ENCODE peak calls at places on chromosome 1, in ten cellular contexts. T, L, H, R, W, K, O, V, I and B are unnamed samples.

GRCh38 chr1:21966247-21967000 is 10.4 kb upstream of the CELA3B start:
- DNase-seq in T (no peak), L (no peak), H (peak), R (no peak), W (no peak), K (peak), O (no peak), V (no peak), I (no peak), B (no peak)

GRCh38 chr1:53590581-53591515 is 131.6 kb downstream of the DMRTB1 start:
- DNase-seq in T (no peak), L (no peak), H (no peak), R (no peak), W (no peak), K (peak), O (no peak), V (no peak), I (peak), B (no peak)

GRCh38 chr1:46530791-46531409 is 20.5 kb downstream of the KNCN start:
- DNase-seq in T (no peak), L (no peak), H (no peak), R (no peak), W (no peak), K (no peak), O (no peak), V (no peak), I (peak), B (no peak)

GRCh38 chr1:76503100-76503499 is 364.2 kb upstream of the ST6GALNAC5 start:
- DNase-seq in T (no peak), L (no peak), H (no peak), R (no peak), W (no peak), K (no peak), O (no peak), V (no peak), I (peak), B (no peak)

GRCh38 chr1:82388679-82389078 is 587.9 kb downstream of the ADGRL2 start:
- DNase-seq in T (no peak), L (no peak), H (no peak), R (no peak), W (no peak), K (peak), O (no peak), V (no peak), I (no peak), B (no peak)

GRCh38 chr1:50774759-50775351 is 185.2 kb downstream of the FAF1 start:
- DNase-seq in T (no peak), L (peak), H (peak), R (peak), W (no peak), K (peak), O (no peak), V (no peak), I (peak), B (peak)

GRCh38 chr1:200673952-200674823 is 4.5 kb upstream of the DDX59 start:
- DNase-seq in T (no peak), L (no peak), H (no peak), R (no peak), W (no peak), K (peak), O (no peak), V (no peak), I (no peak), B (no peak)

GRCh38 chr1:243851129-243851756 is 1.2 kb upstream of the AKT3 start:
- DNase-seq in T (peak), L (no peak), H (peak), R (no peak), W (no peak), K (no peak), O (no peak), V (no peak), I (no peak), B (no peak)

GRCh38 chr1:216739771-216740170 is 16.5 kb upstream of the ESRRG start:
- DNase-seq in T (no peak), L (no peak), H (no peak), R (no peak), W (no peak), K (no peak), O (no peak), V (no peak), I (no peak), B (no peak)

GRCh38 chr1:10374442-10374860 is 24.4 kb upstream of the PGD start:
- DNase-seq in T (no peak), L (no peak), H (no peak), R (no peak), W (no peak), K (peak), O (no peak), V (no peak), I (no peak), B (peak)

GRCh38 chr1:41493117-41493536 is 8.6 kb upstream of the EDN2 start:
- DNase-seq in T (no peak), L (no peak), H (peak), R (no peak), W (no peak), K (peak), O (no peak), V (no peak), I (no peak), B (no peak)

GRCh38 chr1:17586172-17586963 is 46.9 kb downstream of the ARHGEF10L start:
- DNase-seq in T (no peak), L (peak), H (peak), R (no peak), W (no peak), K (peak), O (no peak), V (no peak), I (no peak), B (no peak)